ENCODE peak calls at places on chromosomes 3 and 15, in four cellular contexts. O, W, U and K are unnamed samples.

GRCh38 chr3:58349792-58350626 is 17.3 kb downstream of the PXK start:
- DNase-seq in O (peak), U (no peak), W (no peak), K (no peak)

GRCh38 chr3:194874783-194875182 is 189.1 kb downstream of the FAM43A start:
- DNase-seq in W (no peak), O (no peak), U (no peak), K (no peak)

GRCh38 chr3:132135628-132136333 is 101.0 kb upstream of the CPNE4 start:
- DNase-seq in O (peak), U (no peak), W (no peak), K (no peak)

GRCh38 chr3:77039606-77040553 is at the start of gene ROBO2:
- DNase-seq in U (no peak), W (peak), O (peak), K (no peak)

GRCh38 chr3:127252446-127252845 is 35.4 kb downstream of the PRR20G start:
- DNase-seq in W (no peak), U (no peak), O (no peak), K (no peak)

GRCh38 chr15:91065505-91065904 is 34.6 kb upstream of the SV2B start:
- DNase-seq in U (no peak), W (no peak), O (no peak), K (no peak)

GRCh38 chr3:13229291-13229949 is 156.2 kb upstream of the IQSEC1 start:
- DNase-seq in U (no peak), O (peak), W (no peak), K (no peak)

GRCh38 chr3:43016513-43016865 is 37.4 kb downstream of the GASK1A start:
- DNase-seq in U (no peak), O (no peak), W (no peak), K (no peak)

GRCh38 chr15:33043636-33044035 is 150.9 kb downstream of the FMN1 start:
- DNase-seq in U (no peak), O (no peak), W (no peak), K (no peak)

GRCh38 chr3:43873723-43874122 is 183.0 kb downstream of the ABHD5 start:
- DNase-seq in W (no peak), O (no peak), U (no peak), K (no peak)

GRCh38 chr3:58507356-58508062 is 15.6 kb downstream of the KCTD6 start:
- DNase-seq in U (no peak), W (no peak), O (no peak), K (no peak)

GRCh38 chr3:190385835-190386688 is 1.9 kb upstream of the CLDN16 start:
- DNase-seq in O (peak), U (peak), W (no peak), K (no peak)

GRCh38 chr15:77852241-77853007 is 219.7 kb upstream of the LINGO1 start:
- DNase-seq in W (no peak), O (no peak), U (no peak), K (no peak)

GRCh38 chr3:127457094-127457475 is 133.4 kb downstream of the TPRA1 start:
- DNase-seq in O (peak), U (no peak), W (peak), K (no peak)

GRCh38 chr15:39084683-39085530 is 496.0 kb upstream of the THBS1 start:
- DNase-seq in O (no peak), W (no peak), U (no peak), K (no peak)

GRCh38 chr3:155870945-155871745 is 695 bp downstream of the GMPS start:
- DNase-seq in W (peak), U (peak), O (peak), K (peak)

GRCh38 chr3:31014317-31015040 is 120.0 kb upstream of the GADL1 start:
- DNase-seq in U (no peak), W (no peak), O (no peak), K (no peak)

GRCh38 chr3:139629033-139629432 is 48.7 kb downstream of the NMNAT3 start:
- DNase-seq in U (no peak), O (peak), W (peak), K (no peak)

GRCh38 chr3:172635588-172635987 is 75.3 kb downstream of the NCEH1 start:
- DNase-seq in O (peak), U (no peak), W (no peak), K (no peak)

GRCh38 chr3:72641072-72641471 is 207.2 kb downstream of the SHQ1 start:
- DNase-seq in W (no peak), O (no peak), U (no peak), K (no peak)

GRCh38 chr3:61997112-61997511 is 376.2 kb downstream of the FEZF2 start:
- DNase-seq in U (no peak), O (no peak), W (no peak), K (no peak)

GRCh38 chr3:27990837-27991236 is 250.6 kb upstream of the CMC1 start:
- DNase-seq in W (no peak), U (no peak), O (no peak), K (no peak)

GRCh38 chr3:18649666-18650363 is 224.7 kb upstream of the SATB1 start:
- DNase-seq in U (no peak), W (no peak), O (no peak), K (no peak)

GRCh38 chr3:23365066-23365465 is 161.9 kb downstream of the UBE2E2 start:
- DNase-seq in U (no peak), W (no peak), O (no peak), K (no peak)

GRCh38 chr3:24678021-24678420 is 183.4 kb upstream of the THRB start:
- DNase-seq in O (no peak), W (no peak), U (no peak), K (no peak)

GRCh38 chr3:159583662-159584061 is 405.0 kb upstream of the IL12A start:
- DNase-seq in U (no peak), W (no peak), O (no peak), K (no peak)

GRCh38 chr3:60954049-60954448 is 297.2 kb downstream of the FHIT start:
- DNase-seq in W (no peak), O (no peak), U (no peak), K (no peak)

GRCh38 chr3:60953406-60953805 is 297.8 kb downstream of the FHIT start:
- DNase-seq in U (no peak), O (no peak), W (no peak), K (no peak)

GRCh38 chr3:60949146-60949545 is 302.1 kb downstream of the FHIT start:
- DNase-seq in U (no peak), W (no peak), O (no peak), K (no peak)

DNA sequence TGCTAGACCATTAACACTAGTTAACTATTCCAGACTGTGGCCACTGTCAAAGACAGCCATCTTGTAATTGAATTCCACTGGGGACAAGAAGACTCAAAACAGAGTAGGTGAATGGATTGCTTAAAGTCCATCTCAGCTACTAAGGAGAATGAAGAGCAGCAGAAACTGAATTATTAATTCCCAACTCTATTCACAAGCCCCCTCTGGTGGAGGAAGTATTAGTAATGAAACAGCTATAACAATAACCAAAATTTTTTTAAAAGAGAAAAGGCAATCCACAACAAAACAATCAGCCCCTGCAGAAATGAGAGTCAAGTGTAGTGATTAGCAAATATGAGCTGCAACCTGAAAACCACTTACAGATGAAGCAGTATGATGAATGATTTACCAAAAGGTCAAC is 302.8 kb downstream of the FHIT start:
- DNase-seq in W (no peak), O (no peak), U (no peak), K (no peak)
- TF ChIP-seq CTCF in W (peak), O (no peak), U (no peak), K (no peak)

DNA sequence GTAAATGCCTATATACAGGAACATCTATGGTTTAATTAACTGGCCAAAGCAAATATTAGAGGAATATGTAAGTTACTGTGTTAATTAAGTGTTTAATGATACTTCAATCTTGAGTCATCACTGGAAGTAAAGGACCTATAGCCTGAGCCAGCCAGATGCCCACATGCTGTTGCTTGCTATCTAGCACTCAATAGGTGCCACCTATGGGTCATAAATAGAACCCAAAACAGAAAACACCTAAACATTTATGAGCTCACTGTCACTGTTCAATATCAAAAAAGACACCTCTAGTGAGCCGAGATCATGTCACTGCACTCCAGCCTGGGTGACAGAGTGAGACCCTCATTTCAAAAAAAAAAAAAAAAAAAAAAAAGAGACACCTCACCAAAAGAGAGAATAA is 48.4 kb upstream of the IP6K2 start:
- DNase-seq in U (no peak), W (no peak), O (no peak), K (no peak)
- TF ChIP-seq CTCF in U (no peak), W (no peak), O (no peak), K (no peak)

DNA sequence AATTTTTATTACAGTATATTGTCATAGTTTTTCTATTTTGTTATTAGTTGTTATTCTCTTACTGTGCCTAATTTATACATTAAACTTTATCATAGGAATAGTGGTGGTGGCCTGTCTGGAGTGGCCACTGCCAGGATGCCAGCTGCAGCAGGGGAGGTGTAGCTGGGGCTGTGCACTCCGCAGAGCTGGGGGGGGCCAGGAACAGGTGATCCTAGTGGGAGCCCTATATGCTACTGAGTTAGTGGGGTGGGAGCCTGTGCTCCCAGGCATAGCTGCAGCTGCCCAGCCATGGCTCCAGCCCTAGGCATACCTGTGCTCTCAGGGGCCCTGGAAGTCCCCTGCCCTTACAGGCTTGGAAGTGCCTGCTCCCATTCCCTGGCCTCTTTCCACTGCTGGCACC is 638.1 kb upstream of the KCNMB2 start:
- DNase-seq in W (no peak), U (no peak), O (no peak), K (no peak)
- TF ChIP-seq CTCF in W (no peak), U (no peak), O (no peak), K (no peak)

GRCh38 chr3:38139191-38139590 is 730 bp downstream of the MYD88 start:
- DNase-seq in U (no peak), W (no peak), O (no peak), K (no peak)

GRCh38 chr3:38136807-38137614 is at the start of gene ACAA1:
- DNase-seq in O (peak), W (peak), U (peak), K (peak)

GRCh38 chr3:38139652-38140051 is 1.2 kb downstream of the MYD88 start:
- DNase-seq in U (no peak), O (no peak), W (no peak), K (no peak)

GRCh38 chr3:38137615-38138346 is 680 bp upstream of the MYD88 start:
- DNase-seq in W (no peak), O (no peak), U (peak), K (no peak)

GRCh38 chr3:38138347-38139190 is at the start of gene MYD88:
- DNase-seq in U (peak), O (peak), W (peak), K (peak)
- TF ChIP-seq CTCF in U (no peak), O (no peak), W (no peak), K (no peak)

DNA sequence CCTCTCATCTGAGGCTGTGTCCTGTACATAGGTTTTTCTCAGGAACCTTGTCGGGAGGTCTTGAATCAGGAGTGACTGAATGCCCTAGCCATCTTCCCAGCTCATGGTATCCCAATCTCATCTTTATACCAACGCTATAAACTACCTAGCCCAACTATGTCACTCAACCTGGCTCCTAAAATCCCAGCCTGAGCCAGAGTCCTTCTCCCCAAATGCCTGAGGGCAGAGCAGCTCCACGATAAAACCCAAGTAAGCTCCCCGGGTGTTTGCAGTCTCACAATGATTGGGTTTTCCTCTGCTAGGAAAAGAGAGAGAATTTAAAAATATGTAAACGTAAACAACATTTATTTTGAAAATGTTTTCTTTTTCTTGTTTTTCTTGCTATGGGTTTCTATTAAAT is 14.4 kb downstream of the EIF1B start:
- DNase-seq in W (no peak), O (no peak), U (no peak), K (no peak)
- TF ChIP-seq CTCF in W (no peak), O (no peak), U (no peak), K (no peak)

GRCh38 chr3:9406856-9407626 is 9.6 kb downstream of the SETD5 start:
- DNase-seq in O (no peak), W (no peak), U (no peak), K (no peak)

GRCh38 chr3:9405756-9406155 is 8.3 kb downstream of the SETD5 start:
- DNase-seq in U (no peak), W (no peak), O (no peak), K (no peak)

GRCh38 chr3:9403463-9403862 is 6.0 kb downstream of the SETD5 start:
- DNase-seq in U (no peak), W (no peak), O (no peak), K (no peak)

GRCh38 chr3:9402410-9403228 is 5.2 kb downstream of the SETD5 start:
- DNase-seq in W (peak), U (no peak), O (peak), K (no peak)

DNA sequence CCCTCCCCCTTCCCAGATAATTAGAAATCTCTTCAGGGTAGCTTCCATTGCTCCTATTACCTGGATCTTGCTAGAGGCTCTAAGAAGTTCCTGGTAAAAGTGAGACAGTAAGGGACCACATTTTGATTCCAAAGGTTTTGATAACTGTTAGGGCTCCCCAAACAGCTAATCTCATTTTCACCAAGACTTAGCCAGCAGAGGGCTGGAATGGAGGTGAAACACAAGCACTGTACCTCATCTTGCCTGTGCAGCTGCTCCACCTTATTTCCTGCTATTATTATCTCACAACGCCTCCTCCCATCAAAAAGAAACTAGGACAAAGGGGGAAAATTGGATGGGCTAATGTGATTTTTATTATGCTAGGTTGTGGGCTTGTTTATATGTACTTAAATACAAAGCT is 7.3 kb downstream of the SETD5 start:
- DNase-seq in W (no peak), U (no peak), O (peak), K (no peak)
- TF ChIP-seq CTCF in W (no peak), U (no peak), O (no peak), K (peak)

GRCh38 chr3:121231872-121232271 is 313.9 kb downstream of the POLQ start:
- DNase-seq in O (no peak), U (no peak), W (no peak), K (no peak)

GRCh38 chr3:121228971-121229370 is 316.8 kb downstream of the POLQ start:
- DNase-seq in U (no peak), W (no peak), O (no peak), K (no peak)

DNA sequence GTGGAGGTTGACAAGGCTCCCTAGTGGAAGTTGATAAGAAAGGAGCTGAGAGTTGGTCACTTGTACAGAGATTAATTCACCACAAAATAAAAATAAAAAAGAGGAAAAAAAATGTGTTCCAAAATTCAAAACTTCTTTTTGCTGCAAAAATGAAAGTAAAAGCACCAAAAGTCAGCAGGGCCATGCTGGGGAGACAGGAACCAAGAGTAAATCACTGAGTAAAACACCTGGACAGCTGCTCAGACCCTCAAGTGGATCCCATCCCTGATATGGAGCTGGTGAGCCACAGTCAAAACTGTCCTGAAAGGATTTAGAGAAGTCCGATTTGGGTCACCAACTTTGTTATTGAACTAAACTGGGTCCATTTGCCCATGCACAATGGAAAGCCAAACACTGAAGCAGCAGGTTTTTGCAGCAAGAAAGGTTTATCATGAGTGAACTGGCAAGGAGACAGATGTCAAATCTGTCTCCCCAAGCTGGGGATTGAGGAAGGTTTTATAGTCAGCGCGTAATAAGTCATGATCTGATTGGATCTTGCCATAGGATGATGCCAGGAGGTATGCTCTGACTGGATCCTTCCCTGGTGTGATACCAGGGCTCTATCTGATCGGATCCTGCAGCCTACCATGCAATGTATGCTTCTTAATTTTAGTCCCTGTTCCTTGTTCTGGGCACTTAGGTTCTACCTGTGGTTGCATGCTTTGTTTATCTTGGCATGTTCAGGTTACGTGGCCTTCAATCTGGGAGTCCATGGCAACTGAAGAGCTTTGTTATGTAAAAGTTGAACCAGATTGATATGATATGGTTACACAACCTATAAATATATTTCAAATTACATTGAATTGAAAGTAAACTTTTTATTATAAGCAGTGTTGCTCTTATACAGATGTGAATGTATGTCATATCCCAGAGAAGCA is 313.2 kb downstream of the POLQ start:
- DNase-seq in U (no peak), O (no peak), W (no peak), K (no peak)
- TF ChIP-seq CTCF in U (no peak), O (no peak), W (no peak), K (no peak)

GRCh38 chr15:58303236-58303635 is 128.6 kb upstream of the LIPC start:
- DNase-seq in W (no peak), O (no peak), U (no peak), K (no peak)
- TF ChIP-seq CTCF in W (no peak), O (no peak), U (no peak), K (no peak)

GRCh38 chr3:124522226-124522625 is 208.0 kb upstream of the UMPS start:
- DNase-seq in O (no peak), W (no peak), U (no peak), K (no peak)

GRCh38 chr3:124529826-124530571 is 200.3 kb upstream of the UMPS start:
- DNase-seq in O (peak), W (no peak), U (no peak), K (no peak)

GRCh38 chr3:124532071-124532470 is 198.2 kb upstream of the UMPS start:
- DNase-seq in W (no peak), O (no peak), U (no peak), K (no peak)

GRCh38 chr3:124530916-124531315 is 199.3 kb upstream of the UMPS start:
- DNase-seq in O (no peak), U (no peak), W (no peak), K (no peak)

GRCh38 chr3:124526601-124527000 is 203.7 kb upstream of the UMPS start:
- DNase-seq in O (no peak), W (no peak), U (no peak), K (no peak)
- TF ChIP-seq CTCF in O (no peak), W (peak), U (no peak), K (no peak)